ENCODE peak calls at places on chromosomes 7 and 10, in five cellular contexts. One of them, this sample, is unnamed.
A peak's percentile ranks its signal among the peaks of the same experiment; 100 is the strongest.

GRCh38 chr10:100986952-100987684 is at the start of the genes MRPL43 and TWNK:
- DNase-seq in neuronal stem cell: peak; percentile 82
- DNase-seq in IMR-90: peak; percentile 64
- DNase-seq in H1: peak; percentile 92
- DNase-seq in mesenchymal stem cell: peak; percentile 81
- DNase-seq in this sample: peak; percentile 87

GRCh38 chr10:67808706-67809105 is 29.3 kb downstream of the DNAJC12 start:
- DNase-seq in neuronal stem cell: no peak
- DNase-seq in IMR-90: no peak
- DNase-seq in H1: no peak
- DNase-seq in mesenchymal stem cell: no peak
- DNase-seq in this sample: no peak

GRCh38 chr7:130476287-130477001 is 15.4 kb upstream of the MEST start:
- DNase-seq in neuronal stem cell: no peak
- DNase-seq in IMR-90: peak; percentile 57
- DNase-seq in H1: no peak
- DNase-seq in mesenchymal stem cell: no peak
- DNase-seq in this sample: no peak

GRCh38 chr7:159143780-159144755 is 599 bp downstream of the VIPR2 start:
- DNase-seq in neuronal stem cell: peak; percentile 23
- DNase-seq in IMR-90: no peak
- DNase-seq in H1: peak; percentile 74
- DNase-seq in mesenchymal stem cell: no peak
- DNase-seq in this sample: peak; percentile 47

GRCh38 chr10:112184052-112184371 is 447 bp upstream of the GPAM start:
- DNase-seq in neuronal stem cell: no peak
- DNase-seq in IMR-90: no peak
- DNase-seq in H1: no peak
- DNase-seq in mesenchymal stem cell: no peak
- DNase-seq in this sample: no peak

GRCh38 chr10:11881477-11882417 is 58.6 kb downstream of the PROSER2 start:
- DNase-seq in neuronal stem cell: no peak
- DNase-seq in IMR-90: peak; percentile 23
- DNase-seq in H1: peak; percentile 65
- DNase-seq in mesenchymal stem cell: no peak
- DNase-seq in this sample: peak; percentile 80

GRCh38 chr10:62766383-62766782 is 38.1 kb upstream of the ADO start:
- DNase-seq in neuronal stem cell: no peak
- DNase-seq in IMR-90: no peak
- DNase-seq in H1: no peak
- DNase-seq in mesenchymal stem cell: no peak
- DNase-seq in this sample: no peak

GRCh38 chr7:105429746-105430612 is 41.3 kb upstream of the SRPK2 start:
- DNase-seq in neuronal stem cell: no peak
- DNase-seq in IMR-90: peak; percentile 47
- DNase-seq in H1: no peak
- DNase-seq in mesenchymal stem cell: peak; percentile 33
- DNase-seq in this sample: peak; percentile 34

GRCh38 chr10:124669824-124670654 is 74.1 kb downstream of the FAM53B start:
- DNase-seq in neuronal stem cell: no peak
- DNase-seq in IMR-90: no peak
- DNase-seq in H1: no peak
- DNase-seq in mesenchymal stem cell: no peak
- DNase-seq in this sample: no peak

GRCh38 chr10:43012578-43012977 is 64.3 kb upstream of the RET start:
- DNase-seq in neuronal stem cell: no peak
- DNase-seq in IMR-90: no peak
- DNase-seq in H1: peak; percentile 43
- DNase-seq in mesenchymal stem cell: no peak
- DNase-seq in this sample: peak; percentile 32

GRCh38 chr10:103480521-103480920 is 1.5 kb upstream of the CALHM3 start:
- DNase-seq in neuronal stem cell: no peak
- DNase-seq in IMR-90: peak; percentile 40
- DNase-seq in H1: no peak
- DNase-seq in mesenchymal stem cell: no peak
- DNase-seq in this sample: no peak

GRCh38 chr7:66233638-66234037 is 28.5 kb downstream of the TPST1 start:
- DNase-seq in neuronal stem cell: no peak
- DNase-seq in IMR-90: no peak
- DNase-seq in H1: no peak
- DNase-seq in mesenchymal stem cell: no peak
- DNase-seq in this sample: no peak

GRCh38 chr7:55624813-55625212 is 52.5 kb upstream of the VOPP1 start:
- DNase-seq in neuronal stem cell: no peak
- DNase-seq in IMR-90: no peak
- DNase-seq in H1: no peak
- DNase-seq in mesenchymal stem cell: no peak
- DNase-seq in this sample: no peak

GRCh38 chr10:43307306-43307705 is 40.4 kb upstream of the RASGEF1A start:
- DNase-seq in neuronal stem cell: no peak
- DNase-seq in IMR-90: no peak
- DNase-seq in H1: no peak
- DNase-seq in mesenchymal stem cell: no peak
- DNase-seq in this sample: no peak

GRCh38 chr7:106110885-106111670 is 1.0 kb downstream of the SYPL1 start:
- DNase-seq in neuronal stem cell: no peak
- DNase-seq in IMR-90: no peak
- DNase-seq in H1: no peak
- DNase-seq in mesenchymal stem cell: peak; percentile 69
- DNase-seq in this sample: no peak

GRCh38 chr10:72740526-72740925 is 48.6 kb downstream of the MCU start:
- DNase-seq in neuronal stem cell: no peak
- DNase-seq in IMR-90: peak; percentile 65
- DNase-seq in H1: no peak
- DNase-seq in mesenchymal stem cell: peak; percentile 85
- DNase-seq in this sample: no peak

GRCh38 chr7:23261843-23262452 is 15.4 kb downstream of the GPNMB start:
- DNase-seq in neuronal stem cell: peak; percentile 43
- DNase-seq in IMR-90: peak; percentile 67
- DNase-seq in H1: peak; percentile 73
- DNase-seq in mesenchymal stem cell: peak; percentile 74
- DNase-seq in this sample: peak; percentile 69

GRCh38 chr7:23260371-23260770 is 13.8 kb downstream of the GPNMB start:
- DNase-seq in neuronal stem cell: no peak
- DNase-seq in IMR-90: no peak
- DNase-seq in H1: no peak
- DNase-seq in mesenchymal stem cell: no peak
- DNase-seq in this sample: no peak

GRCh38 chr7:23254051-23254681 is 7.6 kb downstream of the GPNMB start:
- DNase-seq in neuronal stem cell: no peak
- DNase-seq in IMR-90: no peak
- DNase-seq in H1: no peak
- DNase-seq in mesenchymal stem cell: no peak
- DNase-seq in this sample: no peak

GRCh38 chr7:23256731-23257130 is 10.2 kb downstream of the GPNMB start:
- DNase-seq in neuronal stem cell: no peak
- DNase-seq in IMR-90: no peak
- DNase-seq in H1: no peak
- DNase-seq in mesenchymal stem cell: no peak
- DNase-seq in this sample: no peak
- H2BK15ac ChIP-seq in neuronal stem cell: no peak overlapping the region
- H2BK15ac ChIP-seq in IMR-90: no peak overlapping the region
- H2BK15ac ChIP-seq in H1: no peak overlapping the region
- H2BK15ac ChIP-seq in mesenchymal stem cell: no peak overlapping the region
- H2BK15ac ChIP-seq in this sample: no peak overlapping the region

DNA sequence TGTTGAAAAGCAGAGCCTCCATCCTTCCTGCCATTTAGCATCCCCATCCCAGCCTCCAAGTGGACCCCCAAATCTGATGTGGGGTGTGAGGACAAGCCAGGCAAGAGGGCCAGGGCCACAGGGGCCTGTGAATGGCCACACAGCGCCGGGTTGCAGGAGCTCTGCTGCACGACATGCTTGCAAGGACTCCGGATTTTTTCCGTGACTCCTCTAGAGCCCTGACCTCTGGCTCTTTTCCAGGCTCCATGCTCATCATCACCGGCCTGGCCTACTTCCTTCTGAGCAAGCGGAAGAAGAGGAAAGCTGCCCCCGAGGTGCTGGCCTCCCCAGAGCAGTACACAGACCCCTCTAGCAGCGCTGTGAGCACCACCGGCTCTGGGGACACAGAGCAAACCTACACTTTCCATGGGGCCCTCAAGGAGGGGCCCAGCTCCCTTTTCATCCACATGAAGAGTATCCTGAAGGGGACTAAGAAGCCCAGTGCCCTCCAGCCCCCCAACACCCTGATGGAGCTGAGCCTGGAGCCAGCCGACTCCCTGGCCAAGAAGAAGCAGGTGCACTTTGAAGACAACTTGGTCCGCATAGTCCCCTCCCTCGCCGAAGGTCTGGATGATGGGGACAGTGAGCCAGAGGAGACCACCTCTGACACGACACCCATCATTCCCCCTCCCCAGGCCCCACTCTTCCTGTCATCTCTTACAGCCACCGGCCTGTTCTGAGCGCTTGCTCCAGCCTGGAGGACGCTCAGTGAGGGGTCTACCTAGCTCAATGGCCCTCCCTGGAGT is 23.5 kb downstream of the TMEM72 start:
- DNase-seq in neuronal stem cell: no peak
- DNase-seq in IMR-90: no peak
- DNase-seq in H1: peak; percentile 29
- DNase-seq in mesenchymal stem cell: peak; percentile 57
- DNase-seq in this sample: peak; percentile 14
- H3K27ac ChIP-seq in neuronal stem cell: no peak overlapping the region
- H3K27ac ChIP-seq in IMR-90: no peak overlapping the region
- H3K27ac ChIP-seq in H1: no peak overlapping the region
- H3K27ac ChIP-seq in mesenchymal stem cell: no peak overlapping the region
- H3K27ac ChIP-seq in this sample: no peak overlapping the region

DNA sequence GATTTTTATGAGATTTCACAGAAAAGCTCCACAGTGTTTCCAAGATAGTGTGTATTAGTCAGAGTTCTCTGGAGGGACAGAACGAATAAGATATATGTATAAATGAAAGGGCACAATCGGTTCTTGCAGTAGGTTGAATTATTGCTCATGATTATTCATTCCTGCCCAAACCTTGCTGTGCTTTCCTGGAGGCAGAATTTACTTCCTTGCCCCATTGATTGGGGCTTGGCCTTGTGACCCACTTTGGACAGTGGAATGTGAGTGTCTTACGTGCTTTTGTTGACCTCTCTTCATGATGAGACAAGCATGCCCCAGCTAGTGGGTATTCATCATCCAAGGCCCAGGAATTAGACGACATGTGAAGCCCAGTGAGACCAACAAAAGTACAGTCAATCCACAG is 53.0 kb upstream of the ABCB5 start:
- DNase-seq in neuronal stem cell: no peak
- DNase-seq in IMR-90: no peak
- DNase-seq in H1: no peak
- DNase-seq in mesenchymal stem cell: no peak
- DNase-seq in this sample: no peak
- H4K91ac ChIP-seq in neuronal stem cell: no peak overlapping the region
- H4K91ac ChIP-seq in IMR-90: no peak overlapping the region
- H4K91ac ChIP-seq in H1: no peak overlapping the region
- H4K91ac ChIP-seq in mesenchymal stem cell: no peak overlapping the region
- H4K91ac ChIP-seq in this sample: no peak overlapping the region

GRCh38 chr10:14340051-14340744 is 9.5 kb upstream of the FRMD4A start:
- DNase-seq in neuronal stem cell: no peak
- DNase-seq in IMR-90: no peak
- DNase-seq in H1: no peak
- DNase-seq in mesenchymal stem cell: no peak
- DNase-seq in this sample: no peak
- H2BK15ac ChIP-seq in neuronal stem cell: no peak overlapping the region
- H2BK15ac ChIP-seq in IMR-90: no peak overlapping the region
- H2BK15ac ChIP-seq in H1: no peak overlapping the region
- H2BK15ac ChIP-seq in mesenchymal stem cell: no peak overlapping the region
- H2BK15ac ChIP-seq in this sample: no peak overlapping the region

GRCh38 chr10:22553452-22553995 is 160.9 kb downstream of the PIP4K2A start:
- DNase-seq in neuronal stem cell: no peak
- DNase-seq in IMR-90: no peak
- DNase-seq in H1: no peak
- DNase-seq in mesenchymal stem cell: no peak
- DNase-seq in this sample: no peak

GRCh38 chr10:22556774-22557173 is 157.6 kb downstream of the PIP4K2A start:
- DNase-seq in neuronal stem cell: no peak
- DNase-seq in IMR-90: no peak
- DNase-seq in H1: no peak
- DNase-seq in mesenchymal stem cell: no peak
- DNase-seq in this sample: no peak

GRCh38 chr10:22551966-22552365 is 162.4 kb downstream of the PIP4K2A start:
- DNase-seq in neuronal stem cell: no peak
- DNase-seq in IMR-90: no peak
- DNase-seq in H1: no peak
- DNase-seq in mesenchymal stem cell: no peak
- DNase-seq in this sample: no peak

GRCh38 chr10:22552888-22553378 is 161.4 kb downstream of the PIP4K2A start:
- DNase-seq in neuronal stem cell: no peak
- DNase-seq in IMR-90: peak; percentile 18
- DNase-seq in H1: no peak
- DNase-seq in mesenchymal stem cell: peak; percentile 44
- DNase-seq in this sample: no peak

GRCh38 chr10:22554481-22555182 is 159.7 kb downstream of the PIP4K2A start:
- DNase-seq in neuronal stem cell: peak; percentile 54
- DNase-seq in IMR-90: peak; percentile 87
- DNase-seq in H1: no peak
- DNase-seq in mesenchymal stem cell: peak; percentile 82
- DNase-seq in this sample: no peak
- H3K27ac ChIP-seq in neuronal stem cell: peak overlapping the region; percentile 80
- H3K27ac ChIP-seq in IMR-90: peak overlapping the region; percentile 84
- H3K27ac ChIP-seq in H1: no peak overlapping the region
- H3K27ac ChIP-seq in mesenchymal stem cell: no peak overlapping the region
- H3K27ac ChIP-seq in this sample: no peak overlapping the region

GRCh38 chr10:93773120-93773519 is 15.4 kb downstream of the LGI1 start:
- DNase-seq in neuronal stem cell: no peak
- DNase-seq in IMR-90: no peak
- DNase-seq in H1: no peak
- DNase-seq in mesenchymal stem cell: no peak
- DNase-seq in this sample: no peak
- H4K91ac ChIP-seq in neuronal stem cell: no peak overlapping the region
- H4K91ac ChIP-seq in IMR-90: no peak overlapping the region
- H4K91ac ChIP-seq in H1: no peak overlapping the region
- H4K91ac ChIP-seq in mesenchymal stem cell: no peak overlapping the region
- H4K91ac ChIP-seq in this sample: no peak overlapping the region